ENCODE peak calls at places on chromosomes 1 and 21, in four cellular contexts. O is H4; R is NCI-H460; J is activated naive CD4-positive, alpha-beta T cell. Z is an unnamed sample.

GRCh38 chr1:27342778-27343638 is 1.2 kb downstream of the SYTL1 start:
- DNase-seq in O (no peak), R (no peak), J (no peak), Z (peak)

GRCh38 chr1:210232524-210233215 is at the start of gene SERTAD4:
- DNase-seq in O (peak), R (no peak), J (no peak), Z (peak)

GRCh38 chr1:153560241-153560640 is 5.4 kb downstream of the S100A2 start:
- DNase-seq in O (no peak), R (no peak), J (no peak), Z (no peak)

GRCh38 chr1:152244576-152244975 is 20.6 kb upstream of the HRNR start:
- DNase-seq in O (no peak), R (no peak), J (no peak), Z (no peak)

GRCh38 chr1:53550201-53550741 is 91.1 kb downstream of the DMRTB1 start:
- DNase-seq in O (no peak), R (no peak), J (no peak), Z (no peak)

GRCh38 chr21:39196838-39197237 is 13.6 kb upstream of the PSMG1 start:
- DNase-seq in O (no peak), R (no peak), J (no peak), Z (no peak)

GRCh38 chr1:213327318-213327667 is 276.3 kb downstream of the RPS6KC1 start:
- DNase-seq in O (peak), R (no peak), J (no peak), Z (no peak)

GRCh38 chr1:119373465-119373864 is 4.9 kb downstream of the HAO2 start:
- DNase-seq in O (peak), R (no peak), J (no peak), Z (no peak)

GRCh38 chr1:226617109-226617508 is 68.5 kb downstream of the STUM start:
- DNase-seq in O (no peak), R (no peak), J (no peak), Z (no peak)

GRCh38 chr1:45938029-45938428 is 134.6 kb downstream of the MAST2 start:
- DNase-seq in O (no peak), R (no peak), J (no peak), Z (no peak)

GRCh38 chr1:40944326-40944725 is 35.2 kb upstream of the CTPS1 start:
- DNase-seq in O (peak), R (no peak), J (no peak), Z (no peak)

GRCh38 chr1:158939180-158939579 is 7.8 kb downstream of the PYHIN1 start:
- DNase-seq in O (no peak), R (no peak), J (no peak), Z (no peak)

GRCh38 chr1:60388092-60388987 is 314.8 kb upstream of the C1orf87 start:
- DNase-seq in O (no peak), R (no peak), J (no peak), Z (peak)

GRCh38 chr1:167782946-167783345 is 61.2 kb downstream of the MPZL1 start:
- DNase-seq in O (no peak), R (no peak), J (no peak), Z (no peak)

GRCh38 chr1:212760126-212760823 is 31.3 kb downstream of the NSL1 start:
- DNase-seq in O (no peak), R (no peak), J (peak), Z (peak)

GRCh38 chr1:116763787-116764465 is 9.7 kb downstream of the CD2 start:
- DNase-seq in O (no peak), R (no peak), J (no peak), Z (peak)

GRCh38 chr1:213914351-213914750 is 73.4 kb upstream of the PROX1 start:
- DNase-seq in O (no peak), R (no peak), J (no peak), Z (no peak)

GRCh38 chr1:33327587-33328325 is 6.9 kb upstream of the A3GALT2 start:
- DNase-seq in O (peak), R (no peak), J (no peak), Z (no peak)

GRCh38 chr1:84715620-84716019 is 25.4 kb upstream of the SSX2IP start:
- DNase-seq in O (no peak), R (no peak), J (no peak), Z (peak)

GRCh38 chr1:166169182-166169581 is 2.4 kb upstream of the FAM78B start:
- DNase-seq in O (no peak), R (no peak), J (no peak), Z (no peak)

GRCh38 chr1:192654607-192655389 is 18.9 kb downstream of the RGS13 start:
- DNase-seq in O (no peak), R (no peak), J (no peak), Z (no peak)

GRCh38 chr21:44087426-44088400 is 19.5 kb upstream of the PWP2 start:
- DNase-seq in O (no peak), R (no peak), J (no peak), Z (no peak)

GRCh38 chr1:179881642-179882252 is 338 bp upstream of the TOR1AIP1 start:
- DNase-seq in O (peak), R (peak), J (no peak), Z (peak)

GRCh38 chr1:173255214-173255813 is 48.2 kb upstream of the TNFSF4 start:
- DNase-seq in O (peak), R (peak), J (no peak), Z (peak)

GRCh38 chr1:221837886-221838285 is 96.0 kb upstream of the DUSP10 start:
- DNase-seq in O (no peak), R (no peak), J (no peak), Z (no peak)